ENCODE peak calls at places on chromosomes 2 and 18, in six cellular contexts. S is stomach; C is stimulated activated naive B cell treated with anti-CD40 and anti-IgM and Interleukin-4, amounts not matched to agents 10 μg/mL and 1 μg/mL and 100 μg/mL, for 72 hours; J is C1 segment of cervical spinal cord; Y is Daoy; O is NCI-H2171. G is an unnamed sample.

GRCh38 chr2:96143848-96144480 is 1.3 kb downstream of the DUSP2 start:
- DNase-seq in S (peak), C (no peak), O (peak), J (no peak), Y (no peak), G (no peak)

GRCh38 chr2:152825834-152826233 is 107.4 kb downstream of the ARL6IP6 start:
- DNase-seq in C (no peak), O (no peak), S (no peak), J (no peak), Y (no peak), G (no peak)

GRCh38 chr2:44997948-44998347 is 11.3 kb downstream of the SIX2 start:
- DNase-seq in C (no peak), S (no peak), Y (no peak), O (no peak), J (no peak), G (no peak)

GRCh38 chr2:6922201-6922656 is 5.0 kb downstream of the RNF144A start:
- DNase-seq in S (no peak), J (no peak), C (no peak), O (no peak), Y (no peak), G (no peak)

GRCh38 chr2:32836961-32837360 is 109.8 kb upstream of the LTBP1 start:
- DNase-seq in Y (no peak), S (peak), C (no peak), O (no peak), J (no peak), G (no peak)

GRCh38 chr18:79848579-79849327 is 51.0 kb downstream of the KCNG2 start:
- DNase-seq in Y (no peak), O (no peak), C (no peak), J (no peak), S (no peak), G (no peak)

GRCh38 chr2:238763471-238763995 is 84.4 kb upstream of the TWIST2 start:
- DNase-seq in O (no peak), Y (no peak), J (no peak), S (no peak), C (no peak), G (no peak)

GRCh38 chr18:38811209-38811608 is 1245.6 kb upstream of the CELF4 start:
- DNase-seq in O (no peak), S (no peak), C (no peak), J (no peak), Y (no peak), G (no peak)

GRCh38 chr2:18991177-18992168 is 366.9 kb downstream of the OSR1 start:
- DNase-seq in C (no peak), S (peak), Y (peak), J (peak), O (peak), G (peak)

GRCh38 chr2:189218236-189218635 is 38.7 kb upstream of the COL5A2 start:
- DNase-seq in S (no peak), O (no peak), C (no peak), J (no peak), Y (no peak), G (no peak)

GRCh38 chr18:30139631-30140287 is 902.8 kb downstream of the DSC3 start:
- DNase-seq in O (no peak), C (no peak), S (no peak), J (no peak), Y (no peak), G (no peak)